ENCODE peak calls at places on chromosomes 7 and 10, in four cellular contexts. Y is adipocyte, J is prostate gland, W is mucosa of descending colon. A is an unnamed sample.

GRCh38 chr10:91652364-91652763 is 19.5 kb upstream of the PPP1R3C start:
- DNase-seq in Y (peak; percentile 78), J (no peak), W (no peak), A (no peak)

GRCh38 chr10:110479710-110480109 is 18.0 kb upstream of the DUSP5 start:
- DNase-seq in J (no peak), Y (no peak), W (no peak), A (no peak)

GRCh38 chr10:1376384-1376945 is 320.3 kb downstream of the WDR37 start:
- DNase-seq in Y (no peak), W (no peak), J (no peak), A (no peak)

GRCh38 chr10:106571216-106571954 is 593.1 kb downstream of the SORCS1 start:
- DNase-seq in W (no peak), J (no peak), Y (peak; percentile 89), A (no peak)

GRCh38 chr10:92590623-92591549 is 2.0 kb upstream of the KIF11 start:
- DNase-seq in Y (peak; percentile 79), J (peak; percentile 39), W (peak; percentile 76), A (peak; percentile 65)

GRCh38 chr7:80499350-80499955 is 12.4 kb downstream of the GNAT3 start:
- DNase-seq in W (no peak), Y (peak; percentile 87), J (no peak), A (no peak)

GRCh38 chr7:84688671-84689070 is 494.1 kb upstream of the SEMA3A start:
- DNase-seq in J (no peak), Y (peak; percentile 70), W (no peak), A (no peak)

GRCh38 chr10:113689057-113689456 is 9.3 kb downstream of the CASP7 start:
- DNase-seq in J (no peak), W (no peak), Y (no peak), A (no peak)

GRCh38 chr7:150918378-150918777 is 59.7 kb downstream of the KCNH2 start:
- DNase-seq in J (no peak), Y (no peak), W (no peak), A (no peak)

GRCh38 chr10:71882813-71883746 is 32.0 kb upstream of the PSAP start:
- DNase-seq in Y (no peak), J (no peak), W (no peak), A (no peak)

GRCh38 chr7:129462445-129462844 is 28.2 kb downstream of the STRIP2 start:
- DNase-seq in Y (no peak), W (no peak), J (no peak), A (no peak)

GRCh38 chr10:68105820-68106219 is 3.5 kb upstream of the MYPN start:
- DNase-seq in Y (peak; percentile 83), J (no peak), W (no peak), A (no peak)

GRCh38 chr10:98309366-98310355 is 41.7 kb upstream of the LOXL4 start:
- DNase-seq in W (peak; percentile 63), Y (peak; percentile 90), J (peak; percentile 63), A (peak; percentile 82)

GRCh38 chr7:148084138-148084537 is 506.4 kb upstream of the C7orf33 start:
- DNase-seq in J (peak; percentile 49), Y (peak; percentile 89), W (no peak), A (no peak)

GRCh38 chr10:3487228-3487627 is 297.8 kb downstream of the KLF6 start:
- DNase-seq in W (no peak), J (no peak), Y (no peak), A (no peak)

GRCh38 chr7:117489911-117490310 is 10.1 kb downstream of the CFTR start:
- DNase-seq in J (no peak), Y (no peak), W (no peak), A (no peak)

GRCh38 chr10:120221873-120222485 is 235.0 kb upstream of the PLPP4 start:
- DNase-seq in Y (peak; percentile 59), W (no peak), J (peak; percentile 50), A (no peak)

GRCh38 chr7:40393660-40394059 is 258.9 kb downstream of the SUGCT start:
- DNase-seq in Y (no peak), J (no peak), W (no peak), A (no peak)

GRCh38 chr7:101630591-101630990 is 1.5 kb upstream of the MYL10 start:
- DNase-seq in Y (peak; percentile 65), W (peak; percentile 25), J (no peak), A (no peak)

GRCh38 chr10:35852721-35853120 is 210.6 kb upstream of the FZD8 start:
- DNase-seq in J (no peak), W (no peak), Y (no peak), A (no peak)

GRCh38 chr7:102063736-102064135 is 222.9 kb upstream of the SH2B2 start:
- DNase-seq in Y (peak; percentile 20), W (peak; percentile 86), J (no peak), A (peak; percentile 71)

GRCh38 chr10:128000660-128001059 is 93.8 kb downstream of the PTPRE start:
- DNase-seq in J (no peak), W (no peak), Y (no peak), A (peak; percentile 75)

GRCh38 chr7:69893915-69894314 is 295.6 kb downstream of the AUTS2 start:
- DNase-seq in W (no peak), Y (peak; percentile 53), J (no peak), A (no peak)

GRCh38 chr7:37999673-38000072 is 79.2 kb downstream of the EPDR1 start:
- DNase-seq in J (no peak), W (no peak), Y (peak; percentile 33), A (no peak)

GRCh38 chr7:28389504-28390385 is 22.6 kb upstream of the CREB5 start:
- DNase-seq in W (no peak), Y (peak; percentile 92), J (peak; percentile 33), A (no peak)

GRCh38 chr10:132714906-132715790 is 70.8 kb downstream of the NKX6-2 start:
- DNase-seq in J (no peak), W (peak; percentile 44), Y (no peak), A (no peak)

GRCh38 chr10:49651917-49652316 is 27.5 kb upstream of the C10orf53 start:
- DNase-seq in W (no peak), J (no peak), Y (no peak), A (no peak)

GRCh38 chr10:71712170-71712569 is 7.4 kb downstream of the C10orf105 start:
- DNase-seq in J (no peak), Y (no peak), W (no peak), A (no peak)

GRCh38 chr7:133724694-133725093 is 402.4 kb upstream of the LRGUK start:
- DNase-seq in J (no peak), Y (no peak), W (no peak), A (no peak)

GRCh38 chr7:47715631-47716068 is 133.7 kb upstream of the TNS3 start:
- DNase-seq in Y (no peak), J (no peak), W (no peak), A (no peak)

GRCh38 chr7:114659409-114659808 is 244.8 kb downstream of the FOXP2 start:
- DNase-seq in Y (no peak), W (no peak), J (no peak), A (no peak)
- H3K4me1 ChIP-seq in Y (peaks cover 17% of the 10 kb centered on the region), W (no peaks in the 10 kb centered on the region), J (no peaks in the 10 kb centered on the region), A (no peaks in the 10 kb centered on the region)

DNA sequence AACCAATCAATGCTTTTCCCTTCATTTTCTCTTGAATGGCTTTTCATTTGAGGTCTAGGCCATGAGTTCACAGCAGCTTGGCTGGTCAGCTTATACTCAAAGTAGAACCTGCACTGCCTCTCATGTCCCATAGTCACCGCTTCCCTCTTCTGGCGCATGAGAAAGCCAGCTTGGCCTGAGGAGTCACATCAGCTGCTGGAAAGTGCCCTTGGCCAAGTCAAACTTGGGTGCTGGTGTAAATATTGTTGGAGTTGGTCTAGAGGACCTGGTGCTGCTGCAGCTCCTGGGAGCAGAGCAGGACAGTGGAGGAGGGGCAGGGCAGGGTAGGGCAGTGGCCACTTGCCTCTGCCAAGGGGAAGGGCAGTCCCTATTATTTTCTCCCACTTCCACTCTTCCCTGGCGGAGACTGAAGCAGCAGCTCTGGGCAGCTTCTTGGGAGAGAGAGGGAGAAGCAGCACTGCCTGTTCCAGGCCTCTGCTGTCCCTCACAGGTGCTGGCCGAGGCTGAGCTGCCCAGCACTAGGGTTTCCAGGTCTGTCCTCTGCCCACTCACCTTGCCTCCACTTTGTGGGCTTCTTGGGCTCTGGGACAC is 12.8 kb downstream of the UBE2D4 start:
- DNase-seq in J (no peak), W (no peak), Y (no peak), A (no peak)
- H3K36me3 ChIP-seq in J (no peaks in the 10 kb centered on the region), W (no peaks in the 10 kb centered on the region), Y (peaks cover 3% of the 10 kb centered on the region), A (peaks cover 10% of the 10 kb centered on the region)

GRCh38 chr10:90199098-90199497 is 497.7 kb downstream of the KIF20B start:
- DNase-seq in Y (no peak), J (no peak), W (no peak), A (no peak)
- H3K4me3 ChIP-seq in Y (no peak overlapping the region), J (no peak overlapping the region), W (no peak overlapping the region), A (no peak overlapping the region)

GRCh38 chr10:11677480-11677879 is 64.7 kb upstream of the ECHDC3 start:
- DNase-seq in J (no peak), Y (no peak), W (no peak), A (no peak)
- H3K4me1 ChIP-seq in J (no peaks in the 10 kb centered on the region), Y (no peaks in the 10 kb centered on the region), W (no peaks in the 10 kb centered on the region), A (peaks cover 7% of the 10 kb centered on the region)

DNA sequence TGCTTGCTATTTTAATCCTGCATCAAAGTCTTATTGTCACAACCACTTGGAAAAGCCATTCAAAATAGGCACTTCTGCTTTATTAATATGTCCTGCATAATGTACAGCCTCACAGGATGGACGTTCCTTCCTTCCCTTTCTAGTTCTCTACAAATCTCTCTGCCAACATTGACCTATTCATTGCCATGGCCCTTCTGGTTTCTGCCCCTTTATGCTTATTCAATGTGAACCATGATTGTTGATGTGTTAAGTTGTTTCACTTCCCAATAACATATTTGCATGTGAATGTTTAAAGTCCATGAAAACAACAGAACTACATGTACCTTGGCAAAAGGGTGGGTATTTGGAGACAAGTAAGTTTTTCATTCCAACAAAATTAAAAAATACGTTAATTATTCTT is 45.7 kb downstream of the COL28A1 start:
- DNase-seq in Y (no peak), W (no peak), J (no peak), A (no peak)
- H3K36me3 ChIP-seq in Y (no peaks in the 10 kb centered on the region), W (no peaks in the 10 kb centered on the region), J (no peaks in the 10 kb centered on the region), A (no peaks in the 10 kb centered on the region)

DNA sequence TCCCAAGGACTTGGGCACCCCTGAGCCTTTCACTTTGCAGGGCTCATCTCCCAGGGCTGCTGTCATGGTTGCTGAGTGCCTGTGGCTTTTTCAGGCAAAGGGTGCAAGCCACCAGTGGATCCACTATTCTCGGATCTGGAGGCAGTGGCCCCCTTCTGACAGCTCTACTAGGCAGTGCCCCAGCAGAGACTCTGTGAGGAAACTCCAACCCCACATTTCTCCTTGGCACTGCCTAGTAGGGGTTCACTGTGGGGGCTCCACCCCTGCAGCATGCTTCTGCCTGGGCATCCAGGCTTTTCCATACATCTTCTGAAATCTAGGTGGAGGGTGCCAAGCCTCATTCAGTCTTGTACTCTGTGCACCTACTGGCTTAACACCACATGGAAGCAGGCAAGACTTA is 675.0 kb upstream of the MBL2 start:
- DNase-seq in Y (no peak), J (no peak), W (no peak), A (no peak)
- H3K4me3 ChIP-seq in Y (no peak overlapping the region), J (no peak overlapping the region), W (no peak overlapping the region), A (no peak overlapping the region)

GRCh38 chr7:234712-235553 is 42.6 kb downstream of the FAM20C start:
- DNase-seq in Y (peak; percentile 82), W (no peak), J (peak; percentile 86), A (peak; percentile 87)
- H3K4me1 ChIP-seq in Y (peaks cover 62% of the 10 kb centered on the region), W (peaks cover 2% of the 10 kb centered on the region), J (peaks cover 33% of the 10 kb centered on the region), A (peaks cover 33% of the 10 kb centered on the region)

DNA sequence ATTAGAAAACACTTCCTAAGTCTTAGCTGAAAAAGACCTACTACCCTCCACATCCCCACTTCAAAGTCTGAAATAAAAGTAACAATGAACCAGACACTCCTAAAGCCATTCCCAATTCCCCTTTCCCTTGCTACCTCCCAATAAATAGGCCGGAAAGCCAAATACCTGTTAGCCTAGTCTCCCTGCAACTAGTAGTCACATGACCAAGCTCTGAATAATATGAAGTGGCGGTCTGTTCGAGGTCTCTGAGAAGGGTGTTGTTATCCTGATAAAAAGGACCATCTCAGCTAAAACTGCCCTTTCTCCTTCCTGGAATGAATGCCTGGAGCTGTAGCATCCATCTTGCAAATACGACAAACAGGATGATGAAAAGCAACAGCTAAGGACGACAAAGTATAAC is 6.1 kb downstream of the KIF5B start:
- DNase-seq in J (no peak), Y (no peak), W (no peak), A (no peak)
- H3K36me3 ChIP-seq in J (no peaks in the 10 kb centered on the region), Y (peaks cover 37% of the 10 kb centered on the region), W (no peaks in the 10 kb centered on the region), A (peaks cover 29% of the 10 kb centered on the region)

A was measured in upper lobe of right lung.